ENCODE peak calls at places on chromosomes 16 and 17, in five cellular contexts. H is GM13977; X is stimulated activated CD4-positive, alpha-beta T cell treated with anti-CD3 and anti-CD28 coated beads, Interleukin-12 subunit alpha, Interleukin-12 subunit beta, amount 100 ng/mL, for 4 hours; R is H7; L is NCI-H2171. K is an unnamed sample.

GRCh38 chr17:35448214-35448898 is at the start of gene SLFN13:
- DNase-seq in H (peak), X (peak), R (peak), L (no peak), K (peak)

GRCh38 chr16:15621889-15622288 is 21.1 kb downstream of the MARF1 start:
- DNase-seq in H (no peak), X (no peak), R (no peak), L (no peak), K (no peak)

GRCh38 chr17:50589112-50589712 is 28.7 kb downstream of the CACNA1G start:
- DNase-seq in H (no peak), X (no peak), R (no peak), L (no peak), K (no peak)

GRCh38 chr16:15642557-15643452 is at the start of gene MARF1:
- DNase-seq in H (peak), X (peak), R (peak), L (peak), K (peak)

GRCh38 chr16:68328151-68328859 is 17.5 kb downstream of the PRMT7 start:
- DNase-seq in H (peak), X (peak), R (peak), L (peak), K (peak)

GRCh38 chr17:72998343-72998742 is 94.1 kb downstream of the SLC39A11 start:
- DNase-seq in H (no peak), X (no peak), R (no peak), L (no peak), K (no peak)

GRCh38 chr17:41486809-41487530 is 2.7 kb downstream of the KRT36 start:
- DNase-seq in H (peak), X (peak), R (peak), L (no peak), K (peak)

GRCh38 chr16:68800257-68800875 is 43.0 kb upstream of the TANGO6 start:
- DNase-seq in H (peak), X (peak), R (peak), L (peak), K (peak)

GRCh38 chr16:3503513-3503912 is 2.7 kb downstream of the CLUAP1 start:
- DNase-seq in H (no peak), X (peak), R (no peak), L (no peak), K (no peak)

GRCh38 chr17:64045176-64045575 is 24.7 kb upstream of the ICAM2 start:
- DNase-seq in H (no peak), X (no peak), R (no peak), L (no peak), K (no peak)

GRCh38 chr16:19898924-19899604 is 14.4 kb upstream of the GPRC5B start:
- DNase-seq in H (peak), X (peak), R (peak), L (no peak), K (peak)

GRCh38 chr16:84922351-84923135 is 88.8 kb downstream of the ZDHHC7 start:
- DNase-seq in H (no peak), X (no peak), R (no peak), L (peak), K (no peak)

GRCh38 chr17:18182190-18182977 is 1.2 kb upstream of the ALKBH5 start:
- DNase-seq in H (no peak), X (no peak), R (no peak), L (no peak), K (no peak)

GRCh38 chr16:74896389-74897370 is 88.2 kb downstream of the WDR59 start:
- DNase-seq in H (no peak), X (no peak), R (no peak), L (no peak), K (no peak)

GRCh38 chr16:2371421-2371820 is 30.9 kb upstream of the ABCA3 start:
- DNase-seq in H (no peak), X (no peak), R (no peak), L (no peak), K (no peak)

GRCh38 chr17:67376509-67376891 is 581 bp upstream of the PITPNC1 start:
- DNase-seq in H (peak), X (no peak), R (no peak), L (no peak), K (no peak)

GRCh38 chr16:53775821-53776431 is 72.0 kb downstream of the FTO start:
- DNase-seq in H (no peak), X (no peak), R (no peak), L (no peak), K (no peak)

GRCh38 chr17:38466346-38467315 is 38.4 kb downstream of the ARHGAP23 start:
- DNase-seq in H (peak), X (no peak), R (peak), L (no peak), K (peak)

GRCh38 chr16:54412777-54413455 is 126.3 kb upstream of the IRX3 start:
- DNase-seq in H (no peak), X (no peak), R (no peak), L (no peak), K (no peak)

GRCh38 chr16:78269251-78269650 is 169.8 kb downstream of the WWOX start:
- DNase-seq in H (no peak), X (no peak), R (no peak), L (no peak), K (no peak)

GRCh38 chr17:46818319-46818928 is at the start of gene WNT3:
- DNase-seq in H (peak), X (peak), R (peak), L (peak), K (peak)

GRCh38 chr17:33375086-33375485 is 82.0 kb upstream of the ASIC2 start:
- DNase-seq in H (no peak), X (no peak), R (no peak), L (no peak), K (no peak)

GRCh38 chr16:67447508-67448076 is 16.7 kb downstream of the HSD11B2 start:
- DNase-seq in H (peak), X (peak), R (peak), L (no peak), K (peak)

GRCh38 chr16:3610698-3611144 is 685 bp downstream of the SLX4 start:
- DNase-seq in H (peak), X (no peak), R (no peak), L (no peak), K (no peak)

GRCh38 chr16:84443166-84443802 is 61.2 kb downstream of the MEAK7 start:
- DNase-seq in H (no peak), X (no peak), R (peak), L (no peak), K (no peak)

GRCh38 chr16:51404386-51404785 is 253.3 kb upstream of the SALL1 start:
- DNase-seq in H (no peak), X (no peak), R (no peak), L (no peak), K (no peak)

GRCh38 chr17:28391401-28391800 is 14.6 kb downstream of the SLC46A1 start:
- DNase-seq in H (no peak), X (no peak), R (no peak), L (no peak), K (no peak)

GRCh38 chr16:50519001-50519400 is 29.2 kb upstream of the NKD1 start:
- DNase-seq in H (no peak), X (no peak), R (no peak), L (no peak), K (no peak)

GRCh38 chr17:14289162-14289561 is 11.7 kb upstream of the HS3ST3B1 start:
- DNase-seq in H (no peak), X (no peak), R (no peak), L (no peak), K (no peak)

K was measured in GM13976.